ENCODE peak calls at places on chromosomes 3 and 15, in ten cellular contexts. One of them, this sample, is unnamed.

GRCh38 chr15:31264534-31265089 is 62.0 kb upstream of the KLF13 start:
- DNase-seq in NCI-H748 treated with DMSO at 0.1 percent for 48 hours: no peak
- DNase-seq in NCI-H1436: no peak
- DNase-seq in right atrium auricular region: peak
- DNase-seq in sigmoid colon: no peak
- DNase-seq in activated CD4-positive, CD25-positive, alpha-beta regulatory T cell: no peak
- DNase-seq in effector CD4-positive, alpha-beta T cell: no peak
- DNase-seq in foreskin fibroblast: no peak
- DNase-seq in iPS-NIHi11: no peak
- DNase-seq in activated CD8-positive, alpha-beta memory T cell treated with anti-CD3 and anti-CD28 coated beads, Interleukin-2, amount 50 U/mL, for 4 hours: no peak
- DNase-seq in this sample: no peak

GRCh38 chr3:63056932-63057331 is 181.7 kb upstream of the CADPS start:
- DNase-seq in effector CD4-positive, alpha-beta T cell: no peak
- DNase-seq in activated CD4-positive, CD25-positive, alpha-beta regulatory T cell: no peak
- DNase-seq in NCI-H1436: no peak
- DNase-seq in foreskin fibroblast: no peak
- DNase-seq in activated CD8-positive, alpha-beta memory T cell treated with anti-CD3 and anti-CD28 coated beads, Interleukin-2, amount 50 U/mL, for 4 hours: no peak
- DNase-seq in sigmoid colon: no peak
- DNase-seq in iPS-NIHi11: no peak
- DNase-seq in right atrium auricular region: no peak
- DNase-seq in NCI-H748 treated with DMSO at 0.1 percent for 48 hours: no peak
- DNase-seq in this sample: no peak

GRCh38 chr3:170002829-170003228 is 35.0 kb upstream of the GPR160 start:
- DNase-seq in right atrium auricular region: no peak
- DNase-seq in effector CD4-positive, alpha-beta T cell: no peak
- DNase-seq in iPS-NIHi11: no peak
- DNase-seq in foreskin fibroblast: no peak
- DNase-seq in sigmoid colon: no peak
- DNase-seq in NCI-H748 treated with DMSO at 0.1 percent for 48 hours: no peak
- DNase-seq in activated CD4-positive, CD25-positive, alpha-beta regulatory T cell: no peak
- DNase-seq in activated CD8-positive, alpha-beta memory T cell treated with anti-CD3 and anti-CD28 coated beads, Interleukin-2, amount 50 U/mL, for 4 hours: no peak
- DNase-seq in NCI-H1436: no peak
- DNase-seq in this sample: no peak

GRCh38 chr15:29440541-29440940 is 170.9 kb upstream of the NSMCE3 start:
- DNase-seq in effector CD4-positive, alpha-beta T cell: no peak
- DNase-seq in iPS-NIHi11: no peak
- DNase-seq in sigmoid colon: no peak
- DNase-seq in NCI-H1436: no peak
- DNase-seq in right atrium auricular region: no peak
- DNase-seq in NCI-H748 treated with DMSO at 0.1 percent for 48 hours: no peak
- DNase-seq in activated CD8-positive, alpha-beta memory T cell treated with anti-CD3 and anti-CD28 coated beads, Interleukin-2, amount 50 U/mL, for 4 hours: no peak
- DNase-seq in foreskin fibroblast: no peak
- DNase-seq in activated CD4-positive, CD25-positive, alpha-beta regulatory T cell: no peak
- DNase-seq in this sample: no peak

GRCh38 chr15:64596701-64597468 is 136.5 kb downstream of the ZNF609 start:
- DNase-seq in iPS-NIHi11: peak
- DNase-seq in right atrium auricular region: no peak
- DNase-seq in sigmoid colon: no peak
- DNase-seq in foreskin fibroblast: peak
- DNase-seq in activated CD8-positive, alpha-beta memory T cell treated with anti-CD3 and anti-CD28 coated beads, Interleukin-2, amount 50 U/mL, for 4 hours: no peak
- DNase-seq in activated CD4-positive, CD25-positive, alpha-beta regulatory T cell: no peak
- DNase-seq in NCI-H748 treated with DMSO at 0.1 percent for 48 hours: peak
- DNase-seq in NCI-H1436: peak
- DNase-seq in effector CD4-positive, alpha-beta T cell: no peak
- DNase-seq in this sample: no peak

GRCh38 chr3:72078661-72079368 is 293.9 kb upstream of the PROK2 start:
- DNase-seq in NCI-H1436: no peak
- DNase-seq in iPS-NIHi11: no peak
- DNase-seq in activated CD4-positive, CD25-positive, alpha-beta regulatory T cell: no peak
- DNase-seq in NCI-H748 treated with DMSO at 0.1 percent for 48 hours: no peak
- DNase-seq in right atrium auricular region: no peak
- DNase-seq in effector CD4-positive, alpha-beta T cell: no peak
- DNase-seq in foreskin fibroblast: no peak
- DNase-seq in activated CD8-positive, alpha-beta memory T cell treated with anti-CD3 and anti-CD28 coated beads, Interleukin-2, amount 50 U/mL, for 4 hours: no peak
- DNase-seq in sigmoid colon: no peak
- DNase-seq in this sample: no peak

GRCh38 chr15:55116636-55117035 is 80.1 kb downstream of the RSL24D1 start:
- DNase-seq in activated CD4-positive, CD25-positive, alpha-beta regulatory T cell: no peak
- DNase-seq in NCI-H748 treated with DMSO at 0.1 percent for 48 hours: no peak
- DNase-seq in effector CD4-positive, alpha-beta T cell: no peak
- DNase-seq in NCI-H1436: no peak
- DNase-seq in activated CD8-positive, alpha-beta memory T cell treated with anti-CD3 and anti-CD28 coated beads, Interleukin-2, amount 50 U/mL, for 4 hours: no peak
- DNase-seq in sigmoid colon: no peak
- DNase-seq in iPS-NIHi11: no peak
- DNase-seq in right atrium auricular region: no peak
- DNase-seq in foreskin fibroblast: no peak
- DNase-seq in this sample: no peak

GRCh38 chr3:49032646-49033304 is 3.6 kb upstream of the IMPDH2 start:
- DNase-seq in effector CD4-positive, alpha-beta T cell: no peak
- DNase-seq in NCI-H748 treated with DMSO at 0.1 percent for 48 hours: no peak
- DNase-seq in right atrium auricular region: no peak
- DNase-seq in foreskin fibroblast: peak
- DNase-seq in activated CD8-positive, alpha-beta memory T cell treated with anti-CD3 and anti-CD28 coated beads, Interleukin-2, amount 50 U/mL, for 4 hours: no peak
- DNase-seq in NCI-H1436: no peak
- DNase-seq in activated CD4-positive, CD25-positive, alpha-beta regulatory T cell: no peak
- DNase-seq in sigmoid colon: peak
- DNase-seq in iPS-NIHi11: no peak
- DNase-seq in this sample: no peak

GRCh38 chr3:193305356-193305755 is 64.3 kb downstream of the PLAAT1 start:
- DNase-seq in effector CD4-positive, alpha-beta T cell: no peak
- DNase-seq in foreskin fibroblast: no peak
- DNase-seq in NCI-H748 treated with DMSO at 0.1 percent for 48 hours: no peak
- DNase-seq in activated CD8-positive, alpha-beta memory T cell treated with anti-CD3 and anti-CD28 coated beads, Interleukin-2, amount 50 U/mL, for 4 hours: no peak
- DNase-seq in right atrium auricular region: no peak
- DNase-seq in iPS-NIHi11: no peak
- DNase-seq in NCI-H1436: no peak
- DNase-seq in sigmoid colon: no peak
- DNase-seq in activated CD4-positive, CD25-positive, alpha-beta regulatory T cell: no peak
- DNase-seq in this sample: no peak

GRCh38 chr3:25471081-25471768 is 43.2 kb downstream of the RARB start:
- DNase-seq in effector CD4-positive, alpha-beta T cell: no peak
- DNase-seq in activated CD4-positive, CD25-positive, alpha-beta regulatory T cell: no peak
- DNase-seq in foreskin fibroblast: no peak
- DNase-seq in activated CD8-positive, alpha-beta memory T cell treated with anti-CD3 and anti-CD28 coated beads, Interleukin-2, amount 50 U/mL, for 4 hours: no peak
- DNase-seq in iPS-NIHi11: no peak
- DNase-seq in right atrium auricular region: no peak
- DNase-seq in NCI-H748 treated with DMSO at 0.1 percent for 48 hours: no peak
- DNase-seq in sigmoid colon: no peak
- DNase-seq in NCI-H1436: no peak
- DNase-seq in this sample: no peak

GRCh38 chr3:173725507-173725906 is 328.0 kb downstream of the NLGN1 start:
- DNase-seq in foreskin fibroblast: no peak
- DNase-seq in NCI-H1436: no peak
- DNase-seq in right atrium auricular region: no peak
- DNase-seq in activated CD8-positive, alpha-beta memory T cell treated with anti-CD3 and anti-CD28 coated beads, Interleukin-2, amount 50 U/mL, for 4 hours: no peak
- DNase-seq in activated CD4-positive, CD25-positive, alpha-beta regulatory T cell: no peak
- DNase-seq in sigmoid colon: no peak
- DNase-seq in NCI-H748 treated with DMSO at 0.1 percent for 48 hours: no peak
- DNase-seq in iPS-NIHi11: no peak
- DNase-seq in effector CD4-positive, alpha-beta T cell: no peak
- DNase-seq in this sample: no peak

GRCh38 chr3:50675179-50676030 is 678 bp downstream of the DOCK3 start:
- DNase-seq in activated CD8-positive, alpha-beta memory T cell treated with anti-CD3 and anti-CD28 coated beads, Interleukin-2, amount 50 U/mL, for 4 hours: peak
- DNase-seq in iPS-NIHi11: peak
- DNase-seq in effector CD4-positive, alpha-beta T cell: peak
- DNase-seq in sigmoid colon: peak
- DNase-seq in NCI-H1436: peak
- DNase-seq in foreskin fibroblast: peak
- DNase-seq in NCI-H748 treated with DMSO at 0.1 percent for 48 hours: no peak
- DNase-seq in activated CD4-positive, CD25-positive, alpha-beta regulatory T cell: peak
- DNase-seq in right atrium auricular region: peak
- DNase-seq in this sample: no peak

GRCh38 chr3:196563721-196564225 is 4.6 kb downstream of the WDR53 start:
- DNase-seq in activated CD8-positive, alpha-beta memory T cell treated with anti-CD3 and anti-CD28 coated beads, Interleukin-2, amount 50 U/mL, for 4 hours: no peak
- DNase-seq in activated CD4-positive, CD25-positive, alpha-beta regulatory T cell: peak
- DNase-seq in effector CD4-positive, alpha-beta T cell: peak
- DNase-seq in foreskin fibroblast: peak
- DNase-seq in NCI-H1436: no peak
- DNase-seq in iPS-NIHi11: no peak
- DNase-seq in right atrium auricular region: no peak
- DNase-seq in sigmoid colon: no peak
- DNase-seq in NCI-H748 treated with DMSO at 0.1 percent for 48 hours: no peak
- DNase-seq in this sample: peak

GRCh38 chr3:11548721-11549131 is 95.0 kb downstream of the VGLL4 start:
- DNase-seq in activated CD8-positive, alpha-beta memory T cell treated with anti-CD3 and anti-CD28 coated beads, Interleukin-2, amount 50 U/mL, for 4 hours: no peak
- DNase-seq in NCI-H748 treated with DMSO at 0.1 percent for 48 hours: no peak
- DNase-seq in sigmoid colon: peak
- DNase-seq in iPS-NIHi11: peak
- DNase-seq in NCI-H1436: no peak
- DNase-seq in right atrium auricular region: no peak
- DNase-seq in effector CD4-positive, alpha-beta T cell: no peak
- DNase-seq in foreskin fibroblast: peak
- DNase-seq in activated CD4-positive, CD25-positive, alpha-beta regulatory T cell: no peak
- DNase-seq in this sample: peak

GRCh38 chr15:93720607-93721006 is 510.8 kb upstream of the MCTP2 start:
- DNase-seq in iPS-NIHi11: no peak
- DNase-seq in sigmoid colon: no peak
- DNase-seq in effector CD4-positive, alpha-beta T cell: no peak
- DNase-seq in foreskin fibroblast: no peak
- DNase-seq in activated CD4-positive, CD25-positive, alpha-beta regulatory T cell: no peak
- DNase-seq in right atrium auricular region: no peak
- DNase-seq in NCI-H1436: no peak
- DNase-seq in activated CD8-positive, alpha-beta memory T cell treated with anti-CD3 and anti-CD28 coated beads, Interleukin-2, amount 50 U/mL, for 4 hours: no peak
- DNase-seq in NCI-H748 treated with DMSO at 0.1 percent for 48 hours: no peak
- DNase-seq in this sample: no peak

GRCh38 chr3:195025056-195025880 is 245.7 kb downstream of the XXYLT1 start:
- DNase-seq in activated CD4-positive, CD25-positive, alpha-beta regulatory T cell: no peak
- DNase-seq in activated CD8-positive, alpha-beta memory T cell treated with anti-CD3 and anti-CD28 coated beads, Interleukin-2, amount 50 U/mL, for 4 hours: no peak
- DNase-seq in NCI-H1436: no peak
- DNase-seq in right atrium auricular region: no peak
- DNase-seq in effector CD4-positive, alpha-beta T cell: no peak
- DNase-seq in foreskin fibroblast: peak
- DNase-seq in sigmoid colon: peak
- DNase-seq in NCI-H748 treated with DMSO at 0.1 percent for 48 hours: no peak
- DNase-seq in iPS-NIHi11: no peak
- DNase-seq in this sample: no peak

This sample was measured in RCC 7860.